ENCODE peak calls at places on chromosomes 12 and 14, in five cellular contexts. Y, S, D, Q and J are unnamed samples.

GRCh38 chr12:57151741-57152407 is 4.5 kb upstream of the LRP1-AS start:
- DNase-seq in Y (no peak), S (peak), D (no peak), Q (peak), J (peak)

GRCh38 chr14:92503756-92504491 is 9.7 kb upstream of the RIN3 start:
- DNase-seq in Y (no peak), S (peak), D (peak), Q (peak), J (no peak)

GRCh38 chr14:104108570-104109060 is 23.1 kb downstream of the ASPG start:
- DNase-seq in Y (no peak), S (no peak), D (no peak), Q (peak), J (no peak)

GRCh38 chr14:21087294-21088091 is 11.0 kb downstream of the ZNF219 start:
- DNase-seq in Y (peak), S (peak), D (no peak), Q (no peak), J (peak)

GRCh38 chr12:75684678-75685620 is 173.5 kb upstream of the KRR1 start:
- DNase-seq in Y (no peak), S (no peak), D (no peak), Q (no peak), J (no peak)

GRCh38 chr12:59559702-59560101 is 36.1 kb upstream of the SLC16A7 start:
- DNase-seq in Y (no peak), S (no peak), D (no peak), Q (no peak), J (no peak)

GRCh38 chr14:25007832-25008231 is 42.1 kb downstream of the STXBP6 start:
- DNase-seq in Y (no peak), S (no peak), D (no peak), Q (no peak), J (no peak)

GRCh38 chr12:106174876-106175275 is 36.1 kb upstream of the NUAK1 start:
- DNase-seq in Y (no peak), S (no peak), D (no peak), Q (no peak), J (no peak)

GRCh38 chr12:132161046-132161781 is 17.0 kb downstream of the NOC4L start:
- DNase-seq in Y (no peak), S (peak), D (no peak), Q (no peak), J (no peak)

GRCh38 chr14:51210594-51210993 is 29.5 kb upstream of the TMX1 start:
- DNase-seq in Y (no peak), S (no peak), D (no peak), Q (no peak), J (no peak)

GRCh38 chr14:32824195-32824594 is 114.5 kb upstream of the NPAS3 start:
- DNase-seq in Y (no peak), S (no peak), D (no peak), Q (no peak), J (no peak)

GRCh38 chr12:3195859-3196483 is 118.8 kb downstream of the TSPAN9 start:
- DNase-seq in Y (no peak), S (no peak), D (no peak), Q (no peak), J (no peak)

GRCh38 chr14:31395572-31396205 is 24.7 kb downstream of the HEATR5A start:
- DNase-seq in Y (no peak), S (no peak), D (no peak), Q (no peak), J (no peak)

GRCh38 chr12:23949212-23950010 is at the start of gene SOX5:
- DNase-seq in Y (peak), S (no peak), D (no peak), Q (no peak), J (peak)

GRCh38 chr12:40248585-40249297 is 23.9 kb downstream of the LRRK2 start:
- DNase-seq in Y (no peak), S (peak), D (no peak), Q (no peak), J (no peak)

GRCh38 chr12:1391722-1392121 is 202.7 kb downstream of the FBXL14 start:
- DNase-seq in Y (no peak), S (no peak), D (no peak), Q (no peak), J (no peak)

GRCh38 chr14:73467800-73468199 is 9.5 kb upstream of the NUMB start:
- DNase-seq in Y (peak), S (no peak), D (no peak), Q (no peak), J (no peak)

GRCh38 chr12:124700810-124701594 is 133.6 kb upstream of the NCOR2 start:
- DNase-seq in Y (no peak), S (peak), D (no peak), Q (no peak), J (peak)

GRCh38 chr14:92572050-92572449 is 58.5 kb downstream of the RIN3 start:
- DNase-seq in Y (no peak), S (no peak), D (no peak), Q (no peak), J (peak)

GRCh38 chr14:75559451-75560187 is 18.8 kb upstream of the FLVCR2 start:
- DNase-seq in Y (no peak), S (peak), D (peak), Q (no peak), J (peak)

GRCh38 chr14:77140937-77141591 is 527 bp downstream of the ZDHHC22 start:
- DNase-seq in Y (no peak), S (peak), D (peak), Q (no peak), J (peak)

GRCh38 chr14:104109731-104110361 is 24.3 kb downstream of the ASPG start:
- DNase-seq in Y (no peak), S (no peak), D (no peak), Q (peak), J (peak)

GRCh38 chr12:81502912-81503695 is 256.0 kb downstream of the PPFIA2 start:
- DNase-seq in Y (no peak), S (peak), D (no peak), Q (no peak), J (no peak)

GRCh38 chr12:101670007-101670671 is 27.3 kb upstream of the CHPT1 start:
- DNase-seq in Y (peak), S (peak), D (peak), Q (no peak), J (no peak)

GRCh38 chr12:56154246-56154771 is 1.9 kb downstream of the MYL6B start:
- DNase-seq in Y (no peak), S (no peak), D (no peak), Q (no peak), J (no peak)

GRCh38 chr12:52870361-52871290 is 21.8 kb upstream of the KRT78 start:
- DNase-seq in Y (no peak), S (peak), D (peak), Q (peak), J (no peak)

GRCh38 chr14:61749867-61750266 is 12.4 kb upstream of the SNAPC1 start:
- DNase-seq in Y (no peak), S (peak), D (peak), Q (no peak), J (no peak)

GRCh38 chr14:93977790-93978581 is 1.6 kb upstream of the ASB2 start:
- DNase-seq in Y (no peak), S (no peak), D (no peak), Q (no peak), J (no peak)

GRCh38 chr14:68924392-68925158 is 54.5 kb downstream of the ACTN1 start:
- DNase-seq in Y (no peak), S (peak), D (no peak), Q (no peak), J (no peak)

GRCh38 chr14:105099778-105100177 is 34.5 kb upstream of the GPR132 start:
- DNase-seq in Y (no peak), S (no peak), D (no peak), Q (no peak), J (no peak)

GRCh38 chr12:105060715-105061378 is 23.4 kb downstream of the ALDH1L2 start:
- DNase-seq in Y (no peak), S (peak), D (no peak), Q (no peak), J (no peak)

GRCh38 chr12:126684703-126685102 is 1582.3 kb upstream of the TMEM132C start:
- DNase-seq in Y (no peak), S (no peak), D (no peak), Q (no peak), J (no peak)

GRCh38 chr14:24721772-24722171 is 87.8 kb upstream of the GZMB start:
- DNase-seq in Y (no peak), S (no peak), D (no peak), Q (no peak), J (no peak)

GRCh38 chr14:55194656-55195355 is 3.4 kb upstream of the DLGAP5 start:
- DNase-seq in Y (no peak), S (no peak), D (no peak), Q (no peak), J (no peak)

GRCh38 chr12:24562761-24563392 is 386.0 kb downstream of the BCAT1 start:
- DNase-seq in Y (no peak), S (no peak), D (peak), Q (peak), J (peak)

GRCh38 chr12:100512692-100513091 is 39.0 kb downstream of the NR1H4 start:
- DNase-seq in Y (no peak), S (no peak), D (no peak), Q (no peak), J (no peak)

DNA sequence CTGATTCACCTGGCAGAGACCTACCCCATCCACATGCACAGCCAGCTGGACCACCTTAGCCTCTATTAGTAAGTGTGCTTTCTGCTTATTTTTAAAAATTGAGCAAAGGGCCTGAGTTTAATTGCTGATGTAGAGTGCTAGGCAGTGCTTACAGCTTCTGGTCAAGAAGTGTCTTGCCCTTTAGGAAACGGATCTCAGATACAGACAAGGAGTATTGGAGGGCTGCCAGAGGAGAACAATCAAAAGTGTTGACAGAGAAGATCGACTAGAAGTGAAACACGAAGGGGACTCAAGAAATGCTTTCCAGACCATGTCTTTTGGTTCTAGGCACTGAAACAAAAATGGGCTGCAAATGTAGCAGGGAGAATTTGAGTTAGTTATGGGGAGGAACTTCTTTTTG is 46.8 kb downstream of the SLC4A8 start:
- DNase-seq in Y (no peak), S (no peak), D (no peak), Q (no peak), J (no peak)
- TF ChIP-seq CTCF in Y (no peak), S (no peak), D (no peak), Q (no peak), J (no peak)

GRCh38 chr12:7060353-7060954 is at the start of gene C1S:
- DNase-seq in Y (peak), S (peak), D (peak), Q (peak), J (peak)
- TF ChIP-seq CTCF in Y (peak), S (peak), D (peak), Q (peak), J (peak)

GRCh38 chr12:121982950-121983349 is 38.7 kb upstream of the BCL7A start:
- DNase-seq in Y (no peak), S (no peak), D (no peak), Q (no peak), J (no peak)

GRCh38 chr12:121981456-121981855 is 40.2 kb upstream of the BCL7A start:
- DNase-seq in Y (no peak), S (no peak), D (no peak), Q (no peak), J (no peak)

GRCh38 chr12:121980892-121981272 is 40.8 kb upstream of the BCL7A start:
- DNase-seq in Y (no peak), S (no peak), D (no peak), Q (no peak), J (no peak)

GRCh38 chr12:121983546-121984205 is 38.0 kb upstream of the BCL7A start:
- DNase-seq in Y (no peak), S (no peak), D (no peak), Q (no peak), J (no peak)

DNA sequence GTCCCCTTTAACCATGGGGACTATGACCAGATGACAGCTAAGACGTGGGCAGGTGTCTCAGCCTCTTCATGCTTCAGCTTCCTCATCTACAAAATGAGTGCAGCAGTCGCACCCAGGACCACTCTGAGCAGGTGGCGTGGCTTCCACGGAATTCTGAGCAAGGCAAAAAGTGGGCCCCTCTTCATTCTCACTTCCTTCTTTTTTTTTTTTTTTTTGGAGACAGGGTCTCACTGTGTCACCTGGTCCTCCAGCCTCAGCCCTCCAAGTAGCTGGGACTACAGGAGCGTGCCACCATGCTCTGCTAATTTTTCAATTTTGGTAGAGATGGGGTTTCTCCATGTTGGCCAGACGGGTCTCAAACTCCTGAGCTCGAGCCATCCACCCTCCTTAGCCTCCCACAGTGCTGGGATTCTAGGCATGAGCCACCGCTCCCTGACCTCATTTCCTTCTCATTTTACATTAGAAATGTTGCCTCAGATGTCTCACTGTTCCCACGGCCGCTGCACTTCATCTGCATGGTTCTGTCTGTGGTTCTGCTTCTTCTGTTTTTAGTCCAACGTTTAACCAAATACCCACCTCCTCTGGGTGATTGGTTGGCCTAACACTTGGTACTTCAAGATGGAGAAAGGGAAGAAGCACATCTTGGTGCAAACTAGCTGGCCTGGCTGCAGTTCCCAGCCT is 41.3 kb upstream of the BCL7A start:
- DNase-seq in Y (no peak), S (no peak), D (no peak), Q (no peak), J (no peak)
- TF ChIP-seq CTCF in Y (no peak), S (no peak), D (no peak), Q (no peak), J (no peak)

GRCh38 chr14:57051633-57052032 is 217.1 kb downstream of the EXOC5 start:
- DNase-seq in Y (no peak), S (no peak), D (no peak), Q (no peak), J (no peak)
- TF ChIP-seq CTCF in Y (no peak), S (no peak), D (no peak), Q (no peak), J (no peak)

GRCh38 chr14:87017335-87017734 is 975.6 kb downstream of the GALC start:
- DNase-seq in Y (no peak), S (no peak), D (no peak), Q (no peak), J (no peak)

GRCh38 chr14:87018294-87018693 is 974.7 kb downstream of the GALC start:
- DNase-seq in Y (no peak), S (no peak), D (no peak), Q (no peak), J (no peak)

GRCh38 chr14:87013583-87013982 is 979.4 kb downstream of the GALC start:
- DNase-seq in Y (no peak), S (peak), D (no peak), Q (no peak), J (no peak)

GRCh38 chr14:87014854-87015253 is 978.1 kb downstream of the GALC start:
- DNase-seq in Y (no peak), S (no peak), D (no peak), Q (no peak), J (no peak)
- TF ChIP-seq CTCF in Y (no peak), S (peak), D (no peak), Q (no peak), J (no peak)